ENCODE peak calls at places on chromosomes 5 and 9, in six cellular contexts. L, I, F, D, T and B are unnamed samples.
A peak's percentile ranks its signal among the peaks of the same experiment; 100 is the strongest.

GRCh38 chr9:134892820-134893420 is 12.3 kb downstream of the FCN2 start:
- DNase-seq in L (no peak), I (no peak), F (no peak), D (no peak), T (no peak), B (no peak)

GRCh38 chr9:5843450-5844249 is 10.7 kb upstream of the ERMP1 start:
- DNase-seq in L (peak; percentile 82), I (no peak), F (peak; percentile 29), D (no peak), T (no peak), B (peak; percentile 61)

GRCh38 chr5:139775872-139776271 is 19.7 kb upstream of the PSD2 start:
- DNase-seq in L (no peak), I (no peak), F (no peak), D (no peak), T (no peak), B (no peak)

GRCh38 chr5:146947181-146947941 is 68.8 kb upstream of the PPP2R2B start:
- DNase-seq in L (peak; percentile 8), I (peak; percentile 16), F (peak; percentile 4), D (peak; percentile 27), T (no peak), B (peak; percentile 4)

GRCh38 chr5:154134499-154134898 is 56.0 kb upstream of the GALNT10 start:
- DNase-seq in L (no peak), I (no peak), F (no peak), D (no peak), T (no peak), B (no peak)

GRCh38 chr5:108093186-108093585 is 288.7 kb downstream of the FBXL17 start:
- DNase-seq in L (peak; percentile 36), I (peak; percentile 6), F (peak; percentile 47), D (peak; percentile 50), T (no peak), B (peak; percentile 31)

GRCh38 chr5:107570805-107571531 is 99.8 kb downstream of the EFNA5 start:
- DNase-seq in L (peak; percentile 24), I (no peak), F (no peak), D (no peak), T (no peak), B (peak; percentile 95)

GRCh38 chr9:100379862-100380261 is 27.1 kb upstream of the TEX10 start:
- DNase-seq in L (peak; percentile 85), I (no peak), F (peak; percentile 77), D (peak; percentile 72), T (no peak), B (no peak)

GRCh38 chr9:21995652-21996275 is 1.2 kb downstream of the CDKN2B-AS1 start:
- DNase-seq in L (peak; percentile 81), I (no peak), F (peak; percentile 55), D (peak; percentile 84), T (no peak), B (peak; percentile 64)

GRCh38 chr9:91071185-91071990 is 269.8 kb downstream of the SYK start:
- DNase-seq in L (peak; percentile 97), I (no peak), F (peak; percentile 99), D (peak; percentile 94), T (no peak), B (peak; percentile 26)

GRCh38 chr9:32627394-32627954 is 8.0 kb downstream of the TAF1L start:
- DNase-seq in L (no peak), I (peak; percentile 43), F (no peak), D (no peak), T (no peak), B (no peak)

GRCh38 chr5:52896524-52897237 is 92.5 kb upstream of the ITGA2 start:
- DNase-seq in L (peak; percentile 21), I (no peak), F (no peak), D (peak; percentile 19), T (no peak), B (no peak)

GRCh38 chr9:75667155-75667554 is 223.3 kb upstream of the PCSK5 start:
- DNase-seq in L (no peak), I (no peak), F (no peak), D (no peak), T (no peak), B (no peak)

GRCh38 chr5:172635038-172635437 is 6.0 kb upstream of the NEURL1B start:
- DNase-seq in L (no peak), I (no peak), F (no peak), D (no peak), T (peak; percentile 9), B (no peak)

GRCh38 chr5:142969624-142970439 is 199.7 kb downstream of the ARHGAP26 start:
- DNase-seq in L (peak; percentile 22), I (no peak), F (no peak), D (no peak), T (no peak), B (no peak)

GRCh38 chr9:122213589-122214413 is 15.0 kb downstream of the LHX6 start:
- DNase-seq in L (no peak), I (peak; percentile 57), F (no peak), D (peak; percentile 40), T (peak; percentile 98), B (no peak)

GRCh38 chr5:73592546-73592945 is 27.0 kb downstream of the UTP15 start:
- DNase-seq in L (no peak), I (no peak), F (peak; percentile 61), D (peak; percentile 46), T (no peak), B (no peak)

GRCh38 chr9:73132034-73132776 is 19.5 kb upstream of the ANXA1 start:
- DNase-seq in L (peak; percentile 95), I (no peak), F (peak; percentile 85), D (peak; percentile 94), T (peak; percentile 32), B (peak; percentile 94)

GRCh38 chr5:39420482-39421145 is 4.2 kb downstream of the DAB2 start:
- DNase-seq in L (peak; percentile 52), I (no peak), F (peak; percentile 71), D (peak; percentile 91), T (no peak), B (peak; percentile 62)

GRCh38 chr9:114108016-114108833 is 9.1 kb upstream of the KIF12 start:
- DNase-seq in L (peak; percentile 74), I (peak; percentile 52), F (peak; percentile 77), D (peak; percentile 84), T (peak; percentile 92), B (peak; percentile 74)

GRCh38 chr5:61657010-61657409 is 325.0 kb downstream of the ZSWIM6 start:
- DNase-seq in L (no peak), I (no peak), F (no peak), D (no peak), T (no peak), B (no peak)

GRCh38 chr5:128844354-128844923 is 120.8 kb upstream of the SLC27A6 start:
- DNase-seq in L (peak; percentile 30), I (no peak), F (peak; percentile 28), D (peak; percentile 40), T (no peak), B (peak; percentile 53)

GRCh38 chr9:17938256-17938655 is 359.4 kb downstream of the SH3GL2 start:
- DNase-seq in L (no peak), I (no peak), F (no peak), D (no peak), T (no peak), B (no peak)

GRCh38 chr9:117094493-117094892 is 320.4 kb downstream of the ASTN2 start:
- DNase-seq in L (peak; percentile 24), I (no peak), F (peak; percentile 33), D (peak; percentile 9), T (no peak), B (no peak)

GRCh38 chr5:177131711-177132503 is 1.7 kb upstream of the NSD1 start:
- DNase-seq in L (no peak), I (no peak), F (no peak), D (no peak), T (peak; percentile 64), B (no peak)
- H3K4me2 ChIP-seq in L (no peak overlapping the region), I (no peak overlapping the region), F (no peak overlapping the region), D (no peak overlapping the region), T (peak overlapping the region; percentile 58), B (no peak overlapping the region)

DNA sequence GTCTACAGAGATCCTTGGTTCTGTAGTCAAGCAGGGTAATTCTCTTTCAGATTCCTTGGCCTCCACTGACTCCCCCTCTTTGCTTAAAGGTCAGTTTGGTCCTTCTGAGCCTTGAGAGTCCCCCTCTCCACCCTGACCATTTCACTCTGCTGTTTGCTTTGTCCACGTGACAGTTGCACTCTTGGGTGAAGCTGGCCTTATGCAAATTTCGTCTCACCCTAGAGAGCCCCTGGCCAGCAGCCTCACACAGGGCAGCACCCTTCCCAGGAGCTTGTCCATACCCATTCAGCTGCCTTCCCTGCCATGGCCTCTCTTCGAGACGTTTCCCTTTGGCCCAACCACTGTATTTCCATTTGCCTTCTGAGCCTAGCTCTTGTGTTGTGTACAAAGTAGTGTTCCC is 63.7 kb downstream of the PRKACG start:
- DNase-seq in L (no peak), I (no peak), F (no peak), D (no peak), T (no peak), B (no peak)
- H3K4me2 ChIP-seq in L (no peak overlapping the region), I (no peak overlapping the region), F (no peak overlapping the region), D (no peak overlapping the region), T (no peak overlapping the region), B (no peak overlapping the region)

GRCh38 chr5:100590867-100591266 is 55.7 kb downstream of the FAM174A start:
- DNase-seq in L (no peak), I (no peak), F (no peak), D (no peak), T (no peak), B (no peak)

GRCh38 chr5:100584069-100584468 is 48.9 kb downstream of the FAM174A start:
- DNase-seq in L (no peak), I (no peak), F (no peak), D (no peak), T (no peak), B (no peak)

GRCh38 chr5:100584889-100585288 is 49.7 kb downstream of the FAM174A start:
- DNase-seq in L (no peak), I (no peak), F (no peak), D (peak; percentile 2), T (no peak), B (no peak)
- H3K4me2 ChIP-seq in L (no peak overlapping the region), I (no peak overlapping the region), F (no peak overlapping the region), D (no peak overlapping the region), T (no peak overlapping the region), B (no peak overlapping the region)

GRCh38 chr5:141873933-141874261 is 4.3 kb downstream of the PCDH1 start:
- DNase-seq in L (no peak), I (no peak), F (no peak), D (no peak), T (no peak), B (no peak)
- H3K4me2 ChIP-seq in L (no peak overlapping the region), I (peak overlapping the region; percentile 10), F (no peak overlapping the region), D (no peak overlapping the region), T (no peak overlapping the region), B (no peak overlapping the region)

GRCh38 chr9:16310288-16311145 is 560.0 kb downstream of the BNC2 start:
- DNase-seq in L (no peak), I (no peak), F (no peak), D (no peak), T (peak; percentile 33), B (no peak)
- H3K4me2 ChIP-seq in L (no peak overlapping the region), I (no peak overlapping the region), F (no peak overlapping the region), D (no peak overlapping the region), T (no peak overlapping the region), B (no peak overlapping the region)

GRCh38 chr9:16309350-16310271 is 560.9 kb downstream of the BNC2 start:
- DNase-seq in L (no peak), I (no peak), F (peak; percentile 23), D (peak; percentile 56), T (peak; percentile 22), B (no peak)
- H3K4me2 ChIP-seq in L (no peak overlapping the region), I (no peak overlapping the region), F (no peak overlapping the region), D (no peak overlapping the region), T (no peak overlapping the region), B (no peak overlapping the region)